ENCODE peak calls at places on chromosomes 6 and 20, in seven cellular contexts. B, P, D, J, H, N and L are unnamed samples.

GRCh38 chr6:119195848-119196247 is 117.4 kb upstream of the FAM184A start:
- DNase-seq in B (no peak), P (no peak), D (no peak), J (no peak), H (no peak), N (no peak), L (no peak)

GRCh38 chr6:136604928-136605485 is 54.8 kb upstream of the MAP7 start:
- DNase-seq in B (no peak), P (no peak), D (no peak), J (no peak), H (no peak), N (no peak), L (no peak)

GRCh38 chr6:152879681-152880080 is 103.2 kb downstream of the FBXO5 start:
- DNase-seq in B (no peak), P (no peak), D (no peak), J (no peak), H (no peak), N (no peak), L (no peak)

GRCh38 chr6:144315226-144315980 is 30.3 kb downstream of the UTRN start:
- DNase-seq in B (peak; percentile 30), P (no peak), D (no peak), J (no peak), H (no peak), N (no peak), L (no peak)

GRCh38 chr6:5142131-5142530 is 57.0 kb downstream of the PPP1R3G start:
- DNase-seq in B (no peak), P (no peak), D (no peak), J (no peak), H (no peak), N (no peak), L (no peak)

GRCh38 chr6:80607814-80608391 is 501.4 kb downstream of the BCKDHB start:
- DNase-seq in B (no peak), P (no peak), D (no peak), J (no peak), H (peak; percentile 60), N (no peak), L (no peak)

GRCh38 chr20:35048739-35049138 is 43.9 kb downstream of the TRPC4AP start:
- DNase-seq in B (no peak), P (no peak), D (no peak), J (no peak), H (no peak), N (no peak), L (no peak)

GRCh38 chr6:112189494-112189893 is 64.9 kb downstream of the LAMA4 start:
- DNase-seq in B (no peak), P (no peak), D (no peak), J (no peak), H (no peak), N (no peak), L (no peak)

GRCh38 chr6:43910638-43911353 is 140.8 kb downstream of the VEGFA start:
- DNase-seq in B (no peak), P (no peak), D (no peak), J (no peak), H (no peak), N (no peak), L (no peak)

GRCh38 chr6:7761047-7761446 is 35.1 kb downstream of the BMP6 start:
- DNase-seq in B (no peak), P (no peak), D (no peak), J (no peak), H (no peak), N (no peak), L (no peak)

GRCh38 chr6:142275146-142276006 is 26.4 kb upstream of the ADGRG6 start:
- DNase-seq in B (no peak), P (no peak), D (no peak), J (no peak), H (no peak), N (no peak), L (no peak)

GRCh38 chr20:49037962-49038387 is 8.1 kb upstream of the CSE1L start:
- DNase-seq in B (no peak), P (no peak), D (no peak), J (no peak), H (peak; percentile 20), N (no peak), L (no peak)

GRCh38 chr6:3352678-3353077 is 93.9 kb downstream of the PSMG4 start:
- DNase-seq in B (no peak), P (no peak), D (no peak), J (no peak), H (no peak), N (no peak), L (no peak)

GRCh38 chr6:118933855-118934460 is 1.0 kb downstream of the MCM9 start:
- DNase-seq in B (no peak), P (no peak), D (no peak), J (no peak), H (no peak), N (no peak), L (no peak)

GRCh38 chr6:57294829-57295228 is 22.6 kb upstream of the PRIM2 start:
- DNase-seq in B (peak; percentile 25), P (no peak), D (no peak), J (no peak), H (no peak), N (no peak), L (no peak)

GRCh38 chr20:346640-347316 is at the start of gene NRSN2:
- DNase-seq in B (peak; percentile 73), P (peak; percentile 77), D (peak; percentile 58), J (peak; percentile 89), H (peak; percentile 86), N (peak; percentile 72), L (peak; percentile 51)

GRCh38 chr6:36946526-36946925 is 8.0 kb upstream of the PI16 start:
- DNase-seq in B (no peak), P (no peak), D (no peak), J (no peak), H (peak; percentile 36), N (no peak), L (no peak)

GRCh38 chr20:19888269-19888669 is 128.9 kb upstream of the NAA20 start:
- DNase-seq in B (peak; percentile 38), P (peak; percentile 8), D (no peak), J (no peak), H (no peak), N (no peak), L (no peak)

GRCh38 chr6:92647630-92648029 is 771.7 kb downstream of the EPHA7 start:
- DNase-seq in B (no peak), P (no peak), D (no peak), J (no peak), H (no peak), N (no peak), L (no peak)

GRCh38 chr20:50701055-50701963 is 10.0 kb upstream of the RIPOR3 start:
- DNase-seq in B (no peak), P (no peak), D (no peak), J (no peak), H (no peak), N (no peak), L (no peak)

GRCh38 chr20:40563296-40563950 is 125.6 kb downstream of the MAFB start:
- DNase-seq in B (peak; percentile 30), P (no peak), D (no peak), J (peak; percentile 91), H (no peak), N (no peak), L (no peak)

GRCh38 chr6:91633374-91634184 is 1046.7 kb upstream of the MAP3K7 start:
- DNase-seq in B (no peak), P (no peak), D (no peak), J (no peak), H (no peak), N (no peak), L (no peak)
- TF ChIP-seq CTCF in B (no peak), P (no peak), D (no peak), J (no peak), H (no peak), N (no peak), L (no peak)

DNA sequence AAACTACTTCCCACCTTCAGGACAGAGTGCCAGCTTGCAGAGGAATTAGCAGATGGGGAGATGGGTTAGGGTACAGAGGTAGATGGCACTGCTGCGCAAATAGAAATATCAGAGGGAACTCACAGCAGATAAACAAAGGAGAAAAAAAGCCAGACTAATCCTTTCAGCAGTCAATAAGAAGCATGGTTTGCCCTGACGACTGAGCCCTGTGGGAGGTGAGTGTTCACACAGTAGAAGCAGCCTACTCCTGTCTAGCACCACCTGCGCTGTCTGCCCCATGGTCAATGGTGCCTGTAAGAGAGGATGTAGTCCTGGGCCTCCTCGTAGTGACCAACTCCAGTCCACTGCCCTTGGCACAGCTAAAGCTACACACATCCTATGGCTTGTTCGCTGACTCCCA is 174.1 kb downstream of the IBTK start:
- DNase-seq in B (no peak), P (no peak), D (no peak), J (no peak), H (peak; percentile 50), N (no peak), L (no peak)
- TF ChIP-seq CTCF in B (no peak), P (no peak), D (no peak), J (no peak), H (no peak), N (no peak), L (peak; percentile 2)

DNA sequence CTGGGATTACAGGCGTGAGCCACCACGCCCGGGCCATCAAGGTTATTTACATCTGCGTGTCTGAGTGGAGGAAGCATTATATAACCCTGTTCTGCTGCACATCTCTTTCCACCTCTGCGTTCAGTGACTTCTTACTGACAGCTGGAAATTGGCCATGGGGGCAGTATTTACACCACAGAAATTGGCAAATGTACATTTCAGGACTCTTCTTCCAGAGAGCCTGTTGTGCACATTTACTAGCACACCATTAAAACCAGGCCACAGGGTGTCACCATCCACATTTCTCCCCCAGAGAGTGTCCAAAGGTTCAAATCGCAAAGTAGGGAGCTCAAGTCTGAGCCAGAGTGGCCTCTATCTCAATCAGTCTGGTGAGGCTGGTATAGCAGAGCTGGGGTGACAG is 62.9 kb upstream of the SNX9 start:
- DNase-seq in B (no peak), P (no peak), D (no peak), J (no peak), H (peak; percentile 13), N (no peak), L (no peak)
- TF ChIP-seq CTCF in B (no peak), P (no peak), D (no peak), J (no peak), H (no peak), N (no peak), L (no peak)

DNA sequence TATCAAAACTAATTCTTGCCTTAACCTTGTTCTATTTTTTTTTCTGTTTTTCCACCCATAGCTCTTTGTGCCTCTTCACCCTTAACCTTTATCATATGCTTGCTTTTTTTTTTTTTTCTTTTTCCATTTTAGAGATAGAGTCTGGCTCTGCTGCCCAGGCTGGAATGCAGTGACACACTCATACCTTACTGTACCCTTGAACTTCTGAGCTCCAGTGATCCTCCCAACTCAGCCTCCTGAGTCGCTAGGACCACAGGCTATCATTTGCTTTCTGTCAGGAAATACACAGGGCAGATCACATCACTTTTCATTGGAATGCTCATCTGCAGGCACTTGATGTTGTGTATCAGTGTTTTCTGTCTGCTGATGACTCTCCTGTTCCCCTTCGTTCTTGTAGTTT is 33.5 kb downstream of the TMEM170B start:
- DNase-seq in B (no peak), P (no peak), D (no peak), J (no peak), H (no peak), N (no peak), L (no peak)
- TF ChIP-seq CTCF in B (no peak), P (no peak), D (no peak), J (no peak), H (no peak), N (no peak), L (no peak)

GRCh38 chr6:166715065-166715464 is 88.0 kb upstream of the RPS6KA2 start:
- DNase-seq in B (no peak), P (no peak), D (no peak), J (no peak), H (peak; percentile 75), N (no peak), L (no peak)
- TF ChIP-seq CTCF in B (no peak), P (no peak), D (no peak), J (no peak), H (peak; percentile 57), N (no peak), L (no peak)